ENCODE peak calls at places on chromosome 6, in four cellular contexts. L, R, P and H are unnamed samples.
A peak's percentile ranks its signal among the peaks of the same experiment; 100 is the strongest.

GRCh38 chr6:159422041-159422984 is 253.1 kb downstream of the FNDC1 start:
- DNase-seq in P (no peak), L (no peak), R (no peak), H (no peak)

GRCh38 chr6:26286168-26286854 is 78.7 kb upstream of the BTN3A2 start:
- DNase-seq in P (no peak), R (peak; percentile 65), L (peak; percentile 60), H (peak; percentile 54)

GRCh38 chr6:30889921-30890645 is 5.8 kb downstream of the DDR1 start:
- DNase-seq in P (no peak), R (no peak), L (no peak), H (peak; percentile 87)

GRCh38 chr6:70680396-70680795 is 12.7 kb downstream of the SMAP1 start:
- DNase-seq in P (no peak), R (no peak), L (no peak), H (no peak)

GRCh38 chr6:28868873-28869272 is 54.9 kb downstream of the TRIM27 start:
- DNase-seq in L (no peak), P (no peak), R (no peak), H (no peak)

GRCh38 chr6:42367353-42368011 is 84.2 kb downstream of the TRERF1 start:
- DNase-seq in L (no peak), P (peak; percentile 54), R (no peak), H (no peak)

GRCh38 chr6:169896826-169897456 is 145.5 kb downstream of the ERMARD start:
- DNase-seq in P (no peak), R (no peak), L (no peak), H (no peak)

GRCh38 chr6:54892831-54893230 is 46.3 kb downstream of the FAM83B start:
- DNase-seq in L (no peak), P (peak; percentile 69), R (peak; percentile 92), H (no peak)

GRCh38 chr6:1377526-1378223 is 11.7 kb upstream of the FOXF2 start:
- DNase-seq in L (no peak), P (no peak), R (no peak), H (no peak)

GRCh38 chr6:139567095-139567494 is 192.6 kb upstream of the CITED2 start:
- DNase-seq in R (peak; percentile 39), L (no peak), P (no peak), H (no peak)

GRCh38 chr6:112309244-112309643 is 37.9 kb upstream of the RFPL4B start:
- DNase-seq in R (no peak), P (no peak), L (no peak), H (no peak)